ENCODE peak calls at places on chromosome 5, in four cellular contexts. D is sigmoid colon, W is mesothelial cell of epicardium, M is astrocyte of the spinal cord. G is an unnamed sample.

GRCh38 chr5:139392324-139392677 is 2.6 kb upstream of the MZB1 start:
- DNase-seq in D (no peak), W (no peak), M (no peak), G (no peak)

GRCh38 chr5:83270311-83270710 is 193.0 kb downstream of the XRCC4 start:
- DNase-seq in D (no peak), W (no peak), M (no peak), G (no peak)

GRCh38 chr5:56190500-56190899 is 42.6 kb downstream of the ANKRD55 start:
- DNase-seq in D (peak; percentile 70), W (no peak), M (peak; percentile 73), G (no peak)

GRCh38 chr5:10596886-10597451 is 33.1 kb downstream of the ANKRD33B start:
- DNase-seq in D (no peak), W (no peak), M (no peak), G (no peak)

GRCh38 chr5:55440188-55440646 is 94.5 kb downstream of the PLPP1 start:
- DNase-seq in D (peak; percentile 71), W (no peak), M (peak; percentile 21), G (no peak)

GRCh38 chr5:137376127-137376526 is 123.0 kb downstream of the SPOCK1 start:
- DNase-seq in D (no peak), W (no peak), M (no peak), G (no peak)

GRCh38 chr5:55540024-55540423 is 5.3 kb upstream of the PLPP1 start:
- DNase-seq in D (no peak), W (no peak), M (no peak), G (no peak)

GRCh38 chr5:169591636-169592035 is 8.1 kb downstream of the SPDL1 start:
- DNase-seq in D (no peak), W (no peak), M (peak; percentile 89), G (no peak)

GRCh38 chr5:8410618-8411017 is 541.7 kb downstream of the MTRR start:
- DNase-seq in D (no peak), W (no peak), M (no peak), G (no peak)

GRCh38 chr5:169914766-169915165 is 65.5 kb downstream of the INSYN2B start:
- DNase-seq in D (no peak), W (no peak), M (peak; percentile 74), G (no peak)

GRCh38 chr5:80343067-80343466 is 23.3 kb downstream of the SPZ1 start:
- DNase-seq in D (no peak), W (no peak), M (no peak), G (no peak)

GRCh38 chr5:79535477-79536192 is 21.7 kb upstream of the HOMER1 start:
- DNase-seq in D (no peak), W (no peak), M (no peak), G (no peak)

GRCh38 chr5:89287964-89288363 is 405.0 kb upstream of the MEF2C start:
- DNase-seq in D (no peak), W (no peak), M (no peak), G (no peak)

GRCh38 chr5:13215806-13216205 is 728.7 kb downstream of the DNAH5 start:
- DNase-seq in D (no peak), W (no peak), M (no peak), G (no peak)

GRCh38 chr5:172173771-172174170 is 14.3 kb downstream of the STK10 start:
- DNase-seq in D (no peak), W (no peak), M (peak; percentile 91), G (no peak)

GRCh38 chr5:78005021-78005785 is 229.1 kb upstream of the TBCA start:
- DNase-seq in D (no peak), W (no peak), M (peak; percentile 24), G (no peak)

GRCh38 chr5:96453394-96453793 is 20.3 kb upstream of the PCSK1 start:
- DNase-seq in D (no peak), W (no peak), M (no peak), G (no peak)

GRCh38 chr5:138339464-138339863 is 1.4 kb downstream of the FAM53C start:
- DNase-seq in D (no peak), W (no peak), M (no peak), G (no peak)

GRCh38 chr5:40171971-40172370 is 507.7 kb upstream of the PTGER4 start:
- DNase-seq in D (no peak), W (no peak), M (peak; percentile 68), G (no peak)

GRCh38 chr5:102554728-102555127 is 55.9 kb upstream of the SLCO6A1 start:
- DNase-seq in D (no peak), W (no peak), M (peak; percentile 19), G (no peak)

GRCh38 chr5:15938186-15938585 is 241.4 kb downstream of the MARCHF11 start:
- DNase-seq in D (no peak), W (no peak), M (no peak), G (no peak)

GRCh38 chr5:64299805-64300204 is 134.2 kb downstream of the RNF180 start:
- DNase-seq in D (no peak), W (no peak), M (no peak), G (no peak)

GRCh38 chr5:79774171-79774854 is 84.7 kb downstream of the CMYA5 start:
- DNase-seq in D (no peak), W (no peak), M (peak; percentile 23), G (no peak)

GRCh38 chr5:33781286-33781685 is 110.5 kb downstream of the ADAMTS12 start:
- DNase-seq in D (peak; percentile 64), W (no peak), M (peak; percentile 81), G (no peak)

GRCh38 chr5:31476607-31477200 is 55.2 kb downstream of the DROSHA start:
- DNase-seq in D (no peak), W (no peak), M (no peak), G (no peak)

GRCh38 chr5:178590924-178591423 is 781 bp upstream of the COL23A1 start:
- DNase-seq in D (no peak), W (no peak), M (no peak), G (no peak)

GRCh38 chr5:172144291-172144815 is 43.7 kb downstream of the STK10 start:
- DNase-seq in D (no peak), W (no peak), M (no peak), G (no peak)

GRCh38 chr5:106640511-106640910 is 1030.2 kb downstream of the EFNA5 start:
- DNase-seq in D (no peak), W (no peak), M (no peak), G (no peak)

GRCh38 chr5:106637275-106637674 is 1033.5 kb downstream of the EFNA5 start:
- DNase-seq in D (no peak), W (no peak), M (no peak), G (no peak)

GRCh38 chr5:106634375-106634774 is 1036.4 kb downstream of the EFNA5 start:
- DNase-seq in D (no peak), W (no peak), M (no peak), G (no peak)

GRCh38 chr5:106639488-106639887 is 1031.2 kb downstream of the EFNA5 start:
- DNase-seq in D (no peak), W (no peak), M (no peak), G (no peak)
- TF ChIP-seq CTCF in D (no peak), W (no peak), M (no peak), G (no peak)

GRCh38 chr5:68217476-68217984 is 2.0 kb downstream of the PIK3R1 start:
- DNase-seq in D (no peak), W (no peak), M (peak; percentile 37), G (no peak)

GRCh38 chr5:68214472-68215207 is 916 bp upstream of the PIK3R1 start:
- DNase-seq in D (no peak), W (no peak), M (peak; percentile 28), G (no peak)

GRCh38 chr5:68216737-68217231 is 1.2 kb downstream of the PIK3R1 start:
- DNase-seq in D (no peak), W (no peak), M (peak; percentile 43), G (no peak)

GRCh38 chr5:68215208-68215887 is at the start of gene PIK3R1:
- DNase-seq in D (peak; percentile 97), W (peak; percentile 92), M (peak; percentile 96), G (peak; percentile 97)

GRCh38 chr5:68215888-68216736 is 556 bp downstream of the PIK3R1 start:
- DNase-seq in D (peak; percentile 76), W (peak; percentile 23), M (no peak), G (peak; percentile 79)
- TF ChIP-seq CTCF in D (peak; percentile 8), W (no peak), M (no peak), G (no peak)

GRCh38 chr5:112604741-112605390 is 132.8 kb upstream of the APC start:
- DNase-seq in D (no peak), W (no peak), M (no peak), G (no peak)
- TF ChIP-seq CTCF in D (no peak), W (no peak), M (no peak), G (no peak)

GRCh38 chr5:132180134-132180745 is 47.4 kb downstream of the P4HA2 start:
- DNase-seq in D (no peak), W (no peak), M (peak; percentile 79), G (no peak)
- TF ChIP-seq CTCF in D (peak; percentile 58), W (peak; percentile 85), M (peak; percentile 83), G (peak; percentile 67)

GRCh38 chr5:149345147-149345891 is at the start of gene GRPEL2:
- DNase-seq in D (peak; percentile 98), W (peak; percentile 84), M (peak; percentile 97), G (peak; percentile 97)
- TF ChIP-seq CTCF in D (no peak), W (no peak), M (no peak), G (no peak)

GRCh38 chr5:60287174-60287771 is 393.7 kb upstream of the PDE4D start:
- DNase-seq in D (no peak), W (no peak), M (peak; percentile 71), G (no peak)
- TF ChIP-seq CTCF in D (no peak), W (peak; percentile 42), M (peak; percentile 84), G (no peak)

GRCh38 chr5:149452665-149453617 is 73.8 kb upstream of the IL17B start:
- DNase-seq in D (peak; percentile 93), W (no peak), M (peak; percentile 96), G (peak; percentile 96)
- TF ChIP-seq CTCF in D (no peak), W (no peak), M (peak; percentile 4), G (no peak)

GRCh38 chr5:38263983-38264382 is 5.6 kb downstream of the EGFLAM start:
- DNase-seq in D (no peak), W (no peak), M (no peak), G (no peak)

GRCh38 chr5:38267372-38267771 is 9.0 kb downstream of the EGFLAM start:
- DNase-seq in D (no peak), W (no peak), M (no peak), G (no peak)

DNA sequence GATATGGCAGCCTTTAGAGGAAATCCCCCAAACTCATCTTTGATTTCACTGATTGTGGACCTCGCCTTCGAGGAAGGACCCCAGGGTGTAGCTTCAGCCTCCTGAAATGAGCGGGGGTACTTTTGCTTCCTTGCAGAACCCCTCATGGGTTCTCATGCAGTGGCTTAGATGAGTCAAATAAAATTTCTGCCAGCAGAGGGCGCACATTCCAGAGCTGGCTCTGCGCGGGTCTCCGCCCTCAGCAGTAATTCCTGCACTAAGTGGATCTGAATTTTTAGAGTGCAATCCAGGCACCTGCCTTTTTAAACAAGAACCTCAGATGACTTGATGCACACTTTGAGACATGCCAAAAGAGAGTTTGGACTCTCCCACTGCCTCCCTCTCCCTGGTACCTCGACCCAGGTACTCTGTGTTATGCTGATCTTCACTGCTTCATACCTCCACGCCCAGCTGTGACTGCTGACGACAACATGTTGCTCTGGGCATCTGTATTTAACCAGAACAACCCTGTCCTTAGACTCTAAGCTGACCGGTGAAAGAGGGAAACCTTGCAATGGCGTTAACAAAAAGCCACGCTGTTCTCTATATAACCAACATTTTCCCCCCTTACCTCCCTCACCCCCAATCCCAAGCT is 7.3 kb downstream of the EGFLAM start:
- DNase-seq in D (no peak), W (peak; percentile 58), M (peak; percentile 53), G (no peak)
- TF ChIP-seq CTCF in D (peak; percentile 50), W (peak; percentile 88), M (peak; percentile 70), G (peak; percentile 77)